ENCODE peak calls at places on chromosome 6, in nine cellular contexts. One of them, this sample, is unnamed.

GRCh38 chr6:142071981-142072380 is 60.7 kb upstream of the GJE1 start:
- DNase-seq in T-cell: no peak
- DNase-seq in A549: peak; percentile 26
- DNase-seq in posterior cingulate gyrus: no peak
- DNase-seq in HFFc6: no peak
- DNase-seq in fibroblast of mammary gland: no peak
- DNase-seq in globus pallidus: no peak
- DNase-seq in C1 segment of cervical spinal cord: no peak
- DNase-seq in Daoy: no peak
- DNase-seq in this sample: no peak

GRCh38 chr6:455006-455585 is 63.5 kb downstream of the IRF4 start:
- DNase-seq in C1 segment of cervical spinal cord: no peak
- DNase-seq in A549: no peak
- DNase-seq in posterior cingulate gyrus: no peak
- DNase-seq in Daoy: no peak
- DNase-seq in T-cell: no peak
- DNase-seq in fibroblast of mammary gland: peak; percentile 39
- DNase-seq in globus pallidus: no peak
- DNase-seq in HFFc6: no peak
- DNase-seq in this sample: no peak

GRCh38 chr6:157761926-157762325 is 61.1 kb upstream of the SNX9 start:
- DNase-seq in T-cell: no peak
- DNase-seq in HFFc6: no peak
- DNase-seq in C1 segment of cervical spinal cord: no peak
- DNase-seq in Daoy: no peak
- DNase-seq in fibroblast of mammary gland: no peak
- DNase-seq in posterior cingulate gyrus: no peak
- DNase-seq in A549: no peak
- DNase-seq in globus pallidus: no peak
- DNase-seq in this sample: no peak

GRCh38 chr6:69735029-69735428 is 61.8 kb downstream of the LMBRD1 start:
- DNase-seq in Daoy: no peak
- DNase-seq in posterior cingulate gyrus: no peak
- DNase-seq in fibroblast of mammary gland: no peak
- DNase-seq in C1 segment of cervical spinal cord: no peak
- DNase-seq in HFFc6: no peak
- DNase-seq in globus pallidus: no peak
- DNase-seq in A549: no peak
- DNase-seq in T-cell: no peak
- DNase-seq in this sample: no peak

GRCh38 chr6:3843379-3844096 is 5.6 kb upstream of the FAM50B start:
- DNase-seq in globus pallidus: no peak
- DNase-seq in Daoy: no peak
- DNase-seq in T-cell: no peak
- DNase-seq in C1 segment of cervical spinal cord: no peak
- DNase-seq in posterior cingulate gyrus: no peak
- DNase-seq in HFFc6: no peak
- DNase-seq in fibroblast of mammary gland: no peak
- DNase-seq in A549: no peak
- DNase-seq in this sample: peak; percentile 62

GRCh38 chr6:25218346-25218745 is 60.8 kb upstream of the CARMIL1 start:
- DNase-seq in fibroblast of mammary gland: no peak
- DNase-seq in globus pallidus: no peak
- DNase-seq in T-cell: no peak
- DNase-seq in Daoy: no peak
- DNase-seq in C1 segment of cervical spinal cord: no peak
- DNase-seq in HFFc6: no peak
- DNase-seq in posterior cingulate gyrus: no peak
- DNase-seq in A549: no peak
- DNase-seq in this sample: no peak

GRCh38 chr6:84892666-84893065 is 128.3 kb upstream of the TBX18 start:
- DNase-seq in HFFc6: no peak
- DNase-seq in Daoy: no peak
- DNase-seq in posterior cingulate gyrus: no peak
- DNase-seq in globus pallidus: no peak
- DNase-seq in fibroblast of mammary gland: peak; percentile 85
- DNase-seq in C1 segment of cervical spinal cord: no peak
- DNase-seq in T-cell: no peak
- DNase-seq in A549: peak; percentile 44
- DNase-seq in this sample: peak; percentile 10

GRCh38 chr6:35317483-35318199 is 20.0 kb downstream of the DEF6 start:
- DNase-seq in globus pallidus: no peak
- DNase-seq in posterior cingulate gyrus: no peak
- DNase-seq in C1 segment of cervical spinal cord: peak; percentile 58
- DNase-seq in Daoy: no peak
- DNase-seq in A549: no peak
- DNase-seq in fibroblast of mammary gland: no peak
- DNase-seq in HFFc6: no peak
- DNase-seq in T-cell: no peak
- DNase-seq in this sample: no peak

GRCh38 chr6:169169375-169169774 is 84.3 kb downstream of the THBS2 start:
- DNase-seq in HFFc6: no peak
- DNase-seq in C1 segment of cervical spinal cord: no peak
- DNase-seq in posterior cingulate gyrus: no peak
- DNase-seq in Daoy: peak; percentile 65
- DNase-seq in T-cell: no peak
- DNase-seq in globus pallidus: no peak
- DNase-seq in A549: no peak
- DNase-seq in fibroblast of mammary gland: peak; percentile 49
- DNase-seq in this sample: no peak

GRCh38 chr6:17966451-17966850 is 21.0 kb downstream of the KIF13A start:
- DNase-seq in fibroblast of mammary gland: no peak
- DNase-seq in T-cell: no peak
- DNase-seq in HFFc6: no peak
- DNase-seq in globus pallidus: no peak
- DNase-seq in A549: no peak
- DNase-seq in posterior cingulate gyrus: no peak
- DNase-seq in Daoy: no peak
- DNase-seq in C1 segment of cervical spinal cord: no peak
- DNase-seq in this sample: peak; percentile 55

GRCh38 chr6:97394160-97394748 is 111.2 kb upstream of the MMS22L start:
- DNase-seq in A549: peak; percentile 55
- DNase-seq in C1 segment of cervical spinal cord: peak; percentile 11
- DNase-seq in fibroblast of mammary gland: peak; percentile 62
- DNase-seq in T-cell: peak; percentile 11
- DNase-seq in HFFc6: peak; percentile 52
- DNase-seq in Daoy: peak; percentile 50
- DNase-seq in globus pallidus: peak; percentile 70
- DNase-seq in posterior cingulate gyrus: no peak
- DNase-seq in this sample: peak; percentile 60

GRCh38 chr6:140001005-140001404 is 626.6 kb upstream of the CITED2 start:
- DNase-seq in A549: no peak
- DNase-seq in Daoy: no peak
- DNase-seq in C1 segment of cervical spinal cord: no peak
- DNase-seq in HFFc6: no peak
- DNase-seq in T-cell: no peak
- DNase-seq in posterior cingulate gyrus: no peak
- DNase-seq in globus pallidus: no peak
- DNase-seq in fibroblast of mammary gland: peak; percentile 28
- DNase-seq in this sample: peak; percentile 27

GRCh38 chr6:18503588-18504231 is 116.6 kb downstream of the RNF144B start:
- DNase-seq in globus pallidus: peak; percentile 73
- DNase-seq in C1 segment of cervical spinal cord: peak; percentile 45
- DNase-seq in Daoy: peak; percentile 78
- DNase-seq in posterior cingulate gyrus: no peak
- DNase-seq in A549: peak; percentile 76
- DNase-seq in T-cell: peak; percentile 2
- DNase-seq in HFFc6: peak; percentile 75
- DNase-seq in fibroblast of mammary gland: peak; percentile 81
- DNase-seq in this sample: peak; percentile 85

GRCh38 chr6:152700427-152700826 is 2.7 kb downstream of the MYCT1 start:
- DNase-seq in T-cell: no peak
- DNase-seq in globus pallidus: no peak
- DNase-seq in A549: no peak
- DNase-seq in fibroblast of mammary gland: no peak
- DNase-seq in posterior cingulate gyrus: no peak
- DNase-seq in Daoy: no peak
- DNase-seq in C1 segment of cervical spinal cord: no peak
- DNase-seq in HFFc6: no peak
- DNase-seq in this sample: no peak

GRCh38 chr6:3773696-3774298 is 22.3 kb upstream of the PXDC1 start:
- DNase-seq in fibroblast of mammary gland: peak; percentile 61
- DNase-seq in globus pallidus: no peak
- DNase-seq in Daoy: no peak
- DNase-seq in posterior cingulate gyrus: no peak
- DNase-seq in A549: no peak
- DNase-seq in T-cell: no peak
- DNase-seq in C1 segment of cervical spinal cord: no peak
- DNase-seq in HFFc6: no peak
- DNase-seq in this sample: no peak

GRCh38 chr6:65450451-65450850 is 256.6 kb downstream of the EYS start:
- DNase-seq in HFFc6: no peak
- DNase-seq in C1 segment of cervical spinal cord: no peak
- DNase-seq in fibroblast of mammary gland: no peak
- DNase-seq in globus pallidus: peak; percentile 21
- DNase-seq in T-cell: no peak
- DNase-seq in Daoy: no peak
- DNase-seq in A549: peak; percentile 0
- DNase-seq in posterior cingulate gyrus: no peak
- DNase-seq in this sample: no peak

GRCh38 chr6:3001773-3002293 is 2.1 kb downstream of the NQO2 start:
- DNase-seq in posterior cingulate gyrus: no peak
- DNase-seq in A549: peak; percentile 88
- DNase-seq in fibroblast of mammary gland: peak; percentile 83
- DNase-seq in C1 segment of cervical spinal cord: peak; percentile 51
- DNase-seq in Daoy: peak; percentile 80
- DNase-seq in HFFc6: peak; percentile 87
- DNase-seq in globus pallidus: peak; percentile 61
- DNase-seq in T-cell: no peak
- DNase-seq in this sample: peak; percentile 84

GRCh38 chr6:154878866-154879491 is 116.1 kb upstream of the TIAM2 start:
- DNase-seq in T-cell: no peak
- DNase-seq in Daoy: no peak
- DNase-seq in HFFc6: no peak
- DNase-seq in posterior cingulate gyrus: no peak
- DNase-seq in A549: no peak
- DNase-seq in C1 segment of cervical spinal cord: no peak
- DNase-seq in globus pallidus: no peak
- DNase-seq in fibroblast of mammary gland: peak; percentile 73
- DNase-seq in this sample: no peak